ENCODE peak calls at places on chromosomes 3 and 15, in four cellular contexts. F is HepG2, S is K562, U is GM12878. Z is an unnamed sample.

GRCh38 chr3:46710671-46711295 is 6.9 kb downstream of the PRSS50 start:
- DNase-seq in F (no peak), S (no peak), U (no peak), Z (no peak)

GRCh38 chr3:32438596-32439344 is 47.1 kb downstream of the CMTM7 start:
- DNase-seq in F (no peak), S (no peak), U (peak), Z (no peak)

GRCh38 chr15:57334257-57334656 is 42.0 kb upstream of the CGNL1 start:
- DNase-seq in S (peak), F (no peak), U (no peak), Z (no peak)

GRCh38 chr3:28726840-28727239 is 378.2 kb upstream of the AZI2 start:
- DNase-seq in F (peak), U (peak), S (peak), Z (peak)

GRCh38 chr15:85154061-85154460 is 172.4 kb downstream of the PDE8A start:
- DNase-seq in S (peak), U (no peak), F (no peak), Z (no peak)

GRCh38 chr15:66993874-66994696 is 71.3 kb upstream of the SMAD3 start:
- DNase-seq in F (peak), U (no peak), S (peak), Z (no peak)

GRCh38 chr3:192246847-192247520 is 480.4 kb downstream of the FGF12 start:
- DNase-seq in F (no peak), U (no peak), S (no peak), Z (no peak)

GRCh38 chr3:64502284-64502683 is 185.5 kb downstream of the ADAMTS9 start:
- DNase-seq in S (no peak), U (no peak), F (no peak), Z (no peak)

GRCh38 chr15:67148196-67148701 is 82.8 kb downstream of the SMAD3 start:
- DNase-seq in F (peak), S (no peak), U (no peak), Z (no peak)

GRCh38 chr15:81113861-81114261 is 20.2 kb upstream of the CFAP161 start:
- DNase-seq in S (no peak), F (no peak), U (no peak), Z (no peak)

GRCh38 chr3:157159037-157159761 is 748 bp downstream of the CCNL1 start:
- DNase-seq in U (no peak), S (no peak), F (peak), Z (no peak)

GRCh38 chr3:101312545-101312944 is 7.8 kb downstream of the IMPG2 start:
- DNase-seq in S (no peak), F (no peak), U (no peak), Z (no peak)

GRCh38 chr15:94555842-94556516 is 324.6 kb downstream of the MCTP2 start:
- DNase-seq in F (no peak), S (no peak), U (no peak), Z (no peak)

GRCh38 chr15:73753250-73754130 is at the start of gene INSYN1:
- DNase-seq in S (no peak), F (no peak), U (no peak), Z (no peak)

GRCh38 chr15:45391746-45392711 is 13.7 kb upstream of the GATM start:
- DNase-seq in S (no peak), F (no peak), U (peak), Z (no peak)

GRCh38 chr3:144097144-144097543 is 125.5 kb downstream of the DIPK2A start:
- DNase-seq in U (no peak), F (no peak), S (no peak), Z (no peak)

GRCh38 chr3:70261283-70261682 is 51.2 kb downstream of the MDFIC2 start:
- DNase-seq in U (no peak), F (no peak), S (no peak), Z (peak)

GRCh38 chr3:69368129-69368741 is 17.7 kb downstream of the FRMD4B start:
- DNase-seq in F (no peak), S (no peak), U (peak), Z (no peak)

GRCh38 chr15:73518180-73518862 is 75.4 kb downstream of the REC114 start:
- DNase-seq in S (no peak), U (no peak), F (no peak), Z (no peak)

GRCh38 chr3:15693340-15693739 is 91.8 kb downstream of the BTD start:
- DNase-seq in U (no peak), F (no peak), S (no peak), Z (peak)

DNA sequence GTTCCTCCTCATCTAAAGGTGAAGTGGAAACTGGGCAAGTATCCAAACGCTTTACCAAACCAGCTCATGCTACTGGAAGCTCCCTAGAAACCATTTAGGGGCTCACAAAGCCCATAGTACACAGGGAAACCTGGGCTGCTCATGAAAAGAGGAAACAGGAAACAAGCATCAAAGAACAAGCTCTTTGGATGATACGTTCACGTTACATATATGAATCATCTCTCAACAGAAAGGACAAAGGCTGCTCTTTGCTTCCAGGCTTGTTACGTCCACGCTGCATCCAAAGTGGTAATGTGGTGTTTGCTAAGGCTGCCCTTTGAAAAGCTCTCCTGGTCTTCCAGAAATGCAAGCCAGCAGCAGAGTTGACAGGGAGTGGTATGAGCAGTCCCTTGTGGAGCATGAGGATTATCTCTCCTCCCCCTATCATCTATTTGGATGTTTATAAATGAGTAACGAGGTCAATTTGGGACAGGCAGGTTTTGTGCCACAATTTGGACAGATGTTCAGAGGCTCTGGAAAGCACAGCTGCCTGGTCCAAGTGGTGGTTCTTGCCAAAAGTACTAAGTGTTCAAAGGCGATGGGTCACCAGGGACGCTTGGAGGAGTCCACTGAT is 98.0 kb upstream of the RORA start:
- DNase-seq in S (no peak), F (no peak), U (peak), Z (no peak)
- TF ChIP-seq CHD4 in S (no peak), F (no peak), U (no peak), Z (no peak)

GRCh38 chr15:82129144-82129692 is 83.4 kb upstream of the MEX3B start:
- DNase-seq in U (no peak), F (no peak), S (no peak), Z (no peak)
- TF ChIP-seq RFX5 in U (no peak), F (no peak), S (no peak), Z (no peak)

GRCh38 chr3:100042577-100042981 is 71.7 kb downstream of the FILIP1L start:
- DNase-seq in F (no peak), U (no peak), S (no peak), Z (no peak)
- TF ChIP-seq EP300 in F (no peak), U (no peak), S (no peak), Z (no peak)

GRCh38 chr3:168071535-168071934 is 24.2 kb downstream of the GOLIM4 start:
- DNase-seq in F (no peak), U (no peak), S (no peak), Z (peak)
- TF ChIP-seq CHD4 in F (no peak), U (no peak), S (no peak), Z (no peak)

GRCh38 chr3:119120480-119120879 is 25.5 kb upstream of the TEX55 start:
- DNase-seq in U (no peak), S (no peak), F (no peak), Z (no peak)

GRCh38 chr3:119125742-119126507 is 20.0 kb upstream of the TEX55 start:
- DNase-seq in U (no peak), S (no peak), F (no peak), Z (no peak)

GRCh38 chr3:119122350-119122749 is 23.6 kb upstream of the TEX55 start:
- DNase-seq in F (no peak), S (no peak), U (no peak), Z (no peak)
- TF ChIP-seq RFX5 in F (no peak), S (no peak), U (no peak), Z (no peak)

Z was measured in A549.